ENCODE peak calls at places on chromosomes 13 and 19, in four cellular contexts. One of them, this sample, is unnamed.

GRCh38 chr19:22814124-22814523 is 18.0 kb upstream of the ZNF723 start:
- DNase-seq in fibroblast of pulmonary artery: no peak
- DNase-seq in stimulated activated CD4-positive, alpha-beta T cell treated with anti-CD3 and anti-CD28 coated beads, TNF-alpha, amount 100 ng/mL, for 48 hours: no peak
- DNase-seq in CD4-positive, CD25-positive, alpha-beta regulatory T cell: no peak
- DNase-seq in this sample: no peak

GRCh38 chr13:26480246-26480855 is 77.1 kb upstream of the WASF3 start:
- DNase-seq in fibroblast of pulmonary artery: peak
- DNase-seq in stimulated activated CD4-positive, alpha-beta T cell treated with anti-CD3 and anti-CD28 coated beads, TNF-alpha, amount 100 ng/mL, for 48 hours: no peak
- DNase-seq in CD4-positive, CD25-positive, alpha-beta regulatory T cell: no peak
- DNase-seq in this sample: no peak

GRCh38 chr19:343941-344624 is 513 bp downstream of the MIER2 start:
- DNase-seq in fibroblast of pulmonary artery: peak
- DNase-seq in stimulated activated CD4-positive, alpha-beta T cell treated with anti-CD3 and anti-CD28 coated beads, TNF-alpha, amount 100 ng/mL, for 48 hours: no peak
- DNase-seq in CD4-positive, CD25-positive, alpha-beta regulatory T cell: no peak
- DNase-seq in this sample: no peak

GRCh38 chr19:2210987-2211740 is 25.0 kb downstream of the PLEKHJ1 start:
- DNase-seq in fibroblast of pulmonary artery: no peak
- DNase-seq in stimulated activated CD4-positive, alpha-beta T cell treated with anti-CD3 and anti-CD28 coated beads, TNF-alpha, amount 100 ng/mL, for 48 hours: no peak
- DNase-seq in CD4-positive, CD25-positive, alpha-beta regulatory T cell: no peak
- DNase-seq in this sample: no peak

GRCh38 chr13:90416519-90416918 is 931.0 kb upstream of the MIR17HG start:
- DNase-seq in fibroblast of pulmonary artery: peak
- DNase-seq in stimulated activated CD4-positive, alpha-beta T cell treated with anti-CD3 and anti-CD28 coated beads, TNF-alpha, amount 100 ng/mL, for 48 hours: no peak
- DNase-seq in CD4-positive, CD25-positive, alpha-beta regulatory T cell: no peak
- DNase-seq in this sample: no peak

GRCh38 chr13:53064721-53065120 is 36.1 kb downstream of the OLFM4 start:
- DNase-seq in fibroblast of pulmonary artery: no peak
- DNase-seq in stimulated activated CD4-positive, alpha-beta T cell treated with anti-CD3 and anti-CD28 coated beads, TNF-alpha, amount 100 ng/mL, for 48 hours: no peak
- DNase-seq in CD4-positive, CD25-positive, alpha-beta regulatory T cell: no peak
- DNase-seq in this sample: no peak

GRCh38 chr19:6056282-6056741 is 54.0 kb downstream of the RFX2 start:
- DNase-seq in fibroblast of pulmonary artery: no peak
- DNase-seq in stimulated activated CD4-positive, alpha-beta T cell treated with anti-CD3 and anti-CD28 coated beads, TNF-alpha, amount 100 ng/mL, for 48 hours: no peak
- DNase-seq in CD4-positive, CD25-positive, alpha-beta regulatory T cell: no peak
- DNase-seq in this sample: no peak

GRCh38 chr19:44722131-44723121 is 23.5 kb downstream of the CEACAM16 start:
- DNase-seq in fibroblast of pulmonary artery: no peak
- DNase-seq in stimulated activated CD4-positive, alpha-beta T cell treated with anti-CD3 and anti-CD28 coated beads, TNF-alpha, amount 100 ng/mL, for 48 hours: no peak
- DNase-seq in CD4-positive, CD25-positive, alpha-beta regulatory T cell: no peak
- DNase-seq in this sample: no peak

GRCh38 chr13:109012115-109012514 is 382.7 kb downstream of the MYO16 start:
- DNase-seq in fibroblast of pulmonary artery: no peak
- DNase-seq in stimulated activated CD4-positive, alpha-beta T cell treated with anti-CD3 and anti-CD28 coated beads, TNF-alpha, amount 100 ng/mL, for 48 hours: no peak
- DNase-seq in CD4-positive, CD25-positive, alpha-beta regulatory T cell: no peak
- DNase-seq in this sample: no peak

GRCh38 chr19:8585894-8586750 is 8.9 kb upstream of the MYO1F start:
- DNase-seq in fibroblast of pulmonary artery: peak
- DNase-seq in stimulated activated CD4-positive, alpha-beta T cell treated with anti-CD3 and anti-CD28 coated beads, TNF-alpha, amount 100 ng/mL, for 48 hours: no peak
- DNase-seq in CD4-positive, CD25-positive, alpha-beta regulatory T cell: peak
- DNase-seq in this sample: peak